ENCODE peak calls at places on chromosomes 3 and 15, in five cellular contexts. G is NCI-H1092 treated with DMSO at 0.1 percent for 48 hours; X is AG10803; V is WTC11; Y is stimulated activated CD4-positive, alpha-beta T cell treated with anti-CD3 and anti-CD28 coated beads, Interleukin-1b, Interleukin-23, amount 100 ng/mL, for 4 hours. C is an unnamed sample.

GRCh38 chr3:78994174-78995027 is 773.4 kb downstream of the ROBO1 start:
- DNase-seq in G (no peak), X (no peak), V (no peak), Y (no peak), C (no peak)

GRCh38 chr15:81502436-81502835 is 128.4 kb upstream of the TMC3 start:
- DNase-seq in G (no peak), X (no peak), V (no peak), Y (no peak), C (no peak)

GRCh38 chr3:50204804-50205718 is at the start of gene SLC38A3:
- DNase-seq in G (no peak), X (no peak), V (peak), Y (no peak), C (no peak)

GRCh38 chr3:168049366-168049974 is 46.3 kb downstream of the GOLIM4 start:
- DNase-seq in G (peak), X (peak), V (no peak), Y (no peak), C (peak)

GRCh38 chr3:141955163-141955562 is 78.7 kb downstream of the ATP1B3 start:
- DNase-seq in G (no peak), X (peak), V (no peak), Y (no peak), C (no peak)

GRCh38 chr3:196193037-196193737 is 18.0 kb downstream of the ZDHHC19 start:
- DNase-seq in G (no peak), X (no peak), V (no peak), Y (no peak), C (no peak)

GRCh38 chr3:117853923-117854322 is 1144.3 kb downstream of the TUSC7 start:
- DNase-seq in G (peak), X (peak), V (no peak), Y (no peak), C (no peak)

GRCh38 chr3:50840983-50841489 is 166.3 kb downstream of the DOCK3 start:
- DNase-seq in G (no peak), X (no peak), V (no peak), Y (no peak), C (no peak)

GRCh38 chr3:42102569-42102968 is 11.4 kb downstream of the TRAK1 start:
- DNase-seq in G (no peak), X (no peak), V (no peak), Y (no peak), C (no peak)

GRCh38 chr3:42900226-42900625 is 5.7 kb upstream of the ZNF662 start:
- DNase-seq in G (no peak), X (no peak), V (no peak), Y (no peak), C (no peak)

GRCh38 chr3:171187706-171188290 is 161.3 kb upstream of the SLC2A2 start:
- DNase-seq in G (peak), X (peak), V (no peak), Y (no peak), C (peak)

GRCh38 chr3:139299261-139300132 is 44.3 kb upstream of the MRPS22 start:
- DNase-seq in G (no peak), X (peak), V (peak), Y (no peak), C (no peak)

GRCh38 chr3:143970773-143971366 is 753 bp upstream of the DIPK2A start:
- DNase-seq in G (peak), X (no peak), V (peak), Y (peak), C (peak)

GRCh38 chr3:116034071-116034470 is 410.8 kb downstream of the GAP43 start:
- DNase-seq in G (no peak), X (no peak), V (no peak), Y (no peak), C (no peak)

GRCh38 chr3:28109829-28110228 is 131.6 kb upstream of the CMC1 start:
- DNase-seq in G (no peak), X (no peak), V (no peak), Y (no peak), C (no peak)

GRCh38 chr3:179642871-179643270 is 10.0 kb upstream of the USP13 start:
- DNase-seq in G (no peak), X (no peak), V (no peak), Y (no peak), C (no peak)

C was measured in COR-L47.